ENCODE peak calls at places on chromosomes 3 and 15, in four cellular contexts. D is heart right ventricle, A is GM23338, M is cardiac muscle cell. V is an unnamed sample. For H3K4me1, the result is how much of the 10 kb centered on the place peaks cover.

GRCh38 chr3:45332493-45332892 is 55.9 kb upstream of the LARS2 start:
- DNase-seq in A (no peak), M (no peak), D (no peak), V (no peak)

GRCh38 chr3:16124636-16125035 is 49.8 kb upstream of the GALNT15 start:
- DNase-seq in A (no peak), M (peak), D (no peak), V (no peak)

GRCh38 chr15:68271854-68272471 is 5.6 kb upstream of the FEM1B start:
- DNase-seq in A (peak), D (peak), M (peak), V (no peak)

GRCh38 chr3:121894191-121894990 is at the start of gene SLC15A2:
- DNase-seq in A (peak), M (peak), D (no peak), V (peak)

GRCh38 chr3:1700650-1701049 is 398.0 kb upstream of the CNTN4 start:
- DNase-seq in D (no peak), M (no peak), A (no peak), V (no peak)

GRCh38 chr3:45509038-45509767 is 85.3 kb upstream of the LIMD1 start:
- DNase-seq in A (peak), M (peak), D (no peak), V (no peak)

GRCh38 chr3:179189764-179190163 is 41.6 kb downstream of the PIK3CA start:
- DNase-seq in A (no peak), M (peak), D (no peak), V (no peak)

GRCh38 chr3:98259707-98260106 is 4.3 kb upstream of the OR5H6 start:
- DNase-seq in D (no peak), M (no peak), A (peak), V (no peak)

GRCh38 chr3:42164635-42165034 is 73.5 kb downstream of the TRAK1 start:
- DNase-seq in D (no peak), M (no peak), A (no peak), V (no peak)

DNA sequence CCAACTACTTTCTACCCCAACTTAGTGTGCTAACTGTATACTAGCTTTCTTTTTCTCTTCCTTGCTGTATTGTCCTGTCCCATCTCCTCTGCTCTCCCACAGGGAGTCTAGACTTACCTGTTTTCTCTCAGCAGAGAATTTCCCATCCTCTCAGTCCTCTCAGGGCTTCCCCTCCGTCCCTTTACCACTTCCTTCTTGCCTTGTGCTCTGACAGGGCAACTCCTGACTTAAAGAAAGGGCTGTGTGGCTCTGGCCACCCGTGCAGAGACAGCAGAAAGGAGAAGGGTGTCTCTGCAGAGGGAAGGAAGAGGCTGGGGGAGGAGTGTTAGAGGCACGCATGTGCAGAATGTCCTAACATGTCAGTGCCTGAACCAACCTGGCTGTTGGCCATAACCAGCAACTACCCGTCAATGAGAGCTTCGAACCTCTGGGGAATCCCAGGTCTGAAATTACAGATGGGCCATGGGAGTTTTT is at the start of gene GCSAM:
- DNase-seq in M (no peak), D (peak), A (no peak), V (peak)
- H3K4me1 ChIP-seq in M (under half), D (under half), A (under half), V (under half)

GRCh38 chr15:41930867-41931222 is 37.0 kb upstream of the SPTBN5 start:
- DNase-seq in M (no peak), A (no peak), D (no peak), V (no peak)

GRCh38 chr15:41933771-41934170 is 38.6 kb downstream of the EHD4 start:
- DNase-seq in D (no peak), A (no peak), M (no peak), V (peak)

GRCh38 chr15:41932511-41932910 is 38.7 kb upstream of the SPTBN5 start:
- DNase-seq in A (no peak), D (no peak), M (no peak), V (no peak)

GRCh38 chr15:41932939-41933725 is 39.2 kb downstream of the EHD4 start:
- DNase-seq in D (no peak), M (no peak), A (peak), V (no peak)

DNA sequence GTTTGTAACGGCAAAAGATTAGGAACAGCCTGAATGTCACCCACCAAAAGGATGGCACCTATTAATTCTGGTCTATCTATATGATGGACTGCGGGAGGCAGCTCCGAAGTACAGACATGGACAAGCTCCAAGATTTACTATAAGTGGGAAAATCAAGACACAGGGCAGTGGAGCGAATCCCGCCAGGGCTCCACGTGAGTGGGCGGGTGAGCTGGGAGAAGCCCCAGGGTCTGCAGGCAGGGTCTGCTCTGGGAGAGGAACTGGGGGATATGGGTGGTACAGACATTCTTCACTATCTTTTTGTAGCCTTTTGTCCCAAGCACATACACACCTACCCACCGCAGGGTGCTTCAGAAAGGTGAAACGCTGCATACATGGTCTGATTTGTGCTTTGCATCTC is 38.2 kb upstream of the SPTBN5 start:
- DNase-seq in D (no peak), M (no peak), A (no peak), V (no peak)
- H3K4me1 ChIP-seq in D (under half), M (under half), A (under half), V (half or more)

DNA sequence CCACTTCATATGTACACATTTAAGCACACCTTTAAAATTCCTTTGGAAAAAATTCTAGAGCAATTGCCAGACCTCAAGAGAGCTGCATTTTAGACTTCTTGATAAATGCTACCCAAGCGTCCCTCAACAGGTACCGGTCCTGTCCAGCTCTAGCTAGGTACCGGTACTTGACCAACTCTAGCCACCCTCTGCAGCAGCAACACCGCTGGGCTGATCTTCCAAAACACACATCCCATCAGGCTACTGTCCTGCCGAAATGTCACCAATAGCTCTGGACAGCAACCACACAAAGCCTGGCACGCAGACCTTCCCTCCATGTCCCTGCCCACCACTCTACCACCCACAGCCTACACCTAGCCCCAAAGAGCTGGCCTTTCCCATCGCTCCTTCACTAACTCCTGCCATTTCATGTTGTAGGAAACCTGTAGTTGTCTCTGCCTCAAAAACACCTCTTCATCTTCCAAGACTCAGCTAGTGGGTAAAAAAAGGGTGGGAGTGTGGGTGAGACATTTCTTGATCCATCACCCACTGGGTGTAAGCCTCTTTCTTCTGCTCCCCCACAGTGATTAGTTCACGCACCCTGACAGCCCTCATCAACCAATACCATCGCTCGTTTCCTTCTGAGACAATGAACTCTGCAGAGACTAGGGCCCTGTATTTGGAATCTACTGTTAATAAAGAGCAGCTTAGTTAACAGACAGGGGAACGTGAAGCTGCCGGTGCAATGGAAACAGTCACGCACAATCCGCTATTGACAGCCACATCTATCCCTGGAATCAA is 6.8 kb downstream of the CHSY1 start:
- DNase-seq in A (no peak), M (no peak), D (no peak), V (no peak)
- H3K4me1 ChIP-seq in A (half or more), M (half or more), D (under half), V (under half)

DNA sequence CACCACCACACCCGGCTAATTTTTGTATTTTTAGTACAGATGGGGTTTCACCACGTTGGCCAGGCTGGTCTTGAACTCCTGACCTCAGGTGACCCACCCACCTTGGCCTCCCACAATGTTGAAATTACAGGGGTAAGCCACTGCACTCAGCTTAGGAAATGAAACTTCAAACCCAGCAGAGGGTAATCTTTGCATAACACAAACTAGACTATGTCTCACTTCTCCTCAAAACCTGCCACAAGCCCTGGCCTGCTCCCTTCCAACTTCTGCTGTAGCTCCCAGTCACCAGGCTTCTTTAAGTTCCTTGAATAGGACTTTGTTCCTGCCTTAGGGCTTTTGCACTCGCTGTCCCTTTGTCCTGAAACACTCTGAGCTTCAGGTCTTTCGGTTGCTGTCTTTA is 39.2 kb upstream of the SEMA4B start:
- DNase-seq in D (no peak), A (no peak), M (no peak), V (peak)
- H3K4me1 ChIP-seq in D (under half), A (under half), M (under half), V (half or more)

DNA sequence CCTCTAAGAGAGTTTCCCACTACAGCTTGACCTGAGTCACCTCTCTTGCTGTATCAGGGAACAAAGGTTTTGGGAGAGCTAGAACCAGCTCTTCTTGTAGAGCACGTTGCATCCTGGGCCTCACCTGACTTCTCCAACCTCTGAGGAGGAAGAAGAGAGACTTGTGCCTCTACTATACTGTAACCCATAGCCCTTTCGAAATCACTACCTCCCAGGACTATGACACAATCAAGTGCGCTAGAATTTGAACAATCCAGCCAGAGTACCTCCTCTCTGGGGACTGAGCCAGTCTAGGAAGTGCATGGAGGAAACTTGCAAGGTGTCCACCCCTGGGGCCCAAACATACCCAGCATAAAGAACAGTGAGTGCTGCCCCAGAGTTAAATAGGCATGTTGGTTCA is 192.8 kb upstream of the BHLHE40 start:
- DNase-seq in A (no peak), D (no peak), M (no peak), V (no peak)
- H3K4me1 ChIP-seq in A (under half), D (under half), M (under half), V (under half)

DNA sequence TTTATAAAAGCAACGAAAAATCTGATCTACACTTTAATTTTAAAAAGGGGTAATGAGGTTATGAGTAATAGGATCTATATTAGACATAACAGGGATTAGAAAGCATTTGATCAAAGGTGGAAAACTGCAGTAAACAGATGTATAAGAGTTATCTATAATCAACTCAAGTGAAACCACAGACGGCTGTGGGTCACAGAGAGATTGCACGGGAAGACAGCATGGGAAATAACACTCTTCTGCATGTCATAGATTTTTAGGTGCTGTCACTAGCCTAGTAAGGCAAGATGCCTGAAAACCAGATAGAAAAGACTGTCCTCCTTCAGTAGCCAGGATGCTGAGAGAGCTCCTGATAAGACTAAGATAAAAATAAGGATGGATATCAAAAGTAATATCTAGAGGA is 1.8 kb downstream of the LYSMD2 start:
- DNase-seq in D (no peak), M (no peak), A (no peak), V (no peak)
- H3K4me1 ChIP-seq in D (under half), M (under half), A (under half), V (under half)

DNA sequence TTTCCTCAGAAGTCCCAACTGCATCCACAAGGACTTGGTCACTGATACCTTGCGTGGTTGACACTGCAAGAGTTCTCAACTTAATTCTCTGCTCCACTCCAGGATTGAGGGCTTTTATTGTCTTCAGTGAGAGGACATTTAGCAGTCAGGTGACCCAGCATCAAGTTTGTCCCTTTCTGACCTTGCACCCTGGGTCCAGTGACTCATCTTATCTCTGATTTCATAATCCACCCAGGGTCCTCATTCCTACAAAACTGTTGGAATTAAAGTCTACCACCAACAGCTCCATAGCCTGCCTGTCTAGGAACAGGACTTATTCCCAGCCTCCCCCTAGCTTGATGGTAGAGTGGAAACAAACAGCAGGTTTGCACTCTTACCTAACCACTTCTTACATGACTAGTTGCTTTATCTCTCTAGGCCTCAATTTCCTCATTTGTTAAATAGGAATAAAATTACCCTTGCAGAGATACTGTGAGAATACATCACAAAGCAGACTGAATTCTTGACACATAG is 151.3 kb upstream of the LPP start:
- DNase-seq in M (no peak), A (no peak), D (no peak), V (no peak)
- H3K4me1 ChIP-seq in M (under half), A (under half), D (under half), V (under half)

DNA sequence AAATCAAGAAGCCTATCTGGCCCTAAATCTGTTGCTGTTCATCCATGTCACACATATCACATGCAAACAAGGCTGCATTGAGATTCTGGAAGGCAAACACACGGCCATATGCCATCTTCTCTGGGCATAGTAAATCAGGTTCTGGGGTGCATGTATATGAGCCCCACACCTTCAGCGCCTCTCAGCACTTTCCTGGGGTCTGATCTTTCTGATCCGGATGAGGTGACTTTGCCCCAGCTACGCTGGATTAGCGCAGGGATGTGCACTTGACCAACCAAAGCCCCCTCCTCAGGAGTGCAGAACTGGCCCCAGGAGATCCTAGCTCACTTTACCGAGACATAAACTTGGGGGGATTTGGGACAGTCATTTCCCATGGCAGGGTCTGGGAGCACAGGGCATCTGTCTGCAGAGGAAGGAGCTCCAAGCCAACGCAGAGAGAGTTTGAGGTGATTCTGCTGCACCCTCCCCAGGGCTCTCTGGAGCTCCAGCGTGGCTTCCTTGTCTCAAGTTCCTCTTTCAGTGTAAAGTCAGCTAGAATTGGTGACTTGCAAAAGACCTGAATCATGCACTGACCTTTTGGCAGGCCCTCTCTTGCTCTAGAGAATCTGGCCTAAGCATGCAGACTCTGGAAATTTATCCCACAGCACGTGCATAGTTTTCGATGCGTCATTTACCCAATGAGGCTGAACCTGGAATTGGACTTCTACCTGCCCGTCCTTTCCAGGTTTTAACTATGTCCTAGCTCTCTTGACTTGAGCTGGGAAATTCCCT is 63.5 kb upstream of the KLF13 start:
- DNase-seq in A (no peak), D (no peak), M (peak), V (peak)
- H3K4me1 ChIP-seq in A (under half), D (under half), M (under half), V (under half)

GRCh38 chr3:39809995-39810595 is 686 bp downstream of the MYRIP start:
- DNase-seq in A (peak), M (no peak), D (peak), V (no peak)
- H3K4me1 ChIP-seq in A (under half), M (under half), D (under half), V (under half)

V was measured in mucosa of descending colon.